ENCODE peak calls at places on chromosomes 12 and 14, in five cellular contexts. G, I, W, Z and H are unnamed samples.
A peak's percentile ranks its signal among the peaks of the same experiment; 100 is the strongest.

GRCh38 chr12:26150737-26151450 is 26.1 kb upstream of the BHLHE41 start:
- DNase-seq in G (no peak), W (no peak), Z (peak; percentile 44), I (no peak), H (no peak)

GRCh38 chr14:60363275-60363674 is 114.3 kb downstream of the PPM1A start:
- DNase-seq in G (no peak), Z (no peak), W (no peak), I (no peak), H (no peak)

GRCh38 chr12:90854136-90854689 is 100.8 kb downstream of the CCER1 start:
- DNase-seq in I (no peak), G (no peak), W (peak; percentile 72), Z (peak; percentile 51), H (peak; percentile 46)

GRCh38 chr12:120925740-120926563 is 21.8 kb upstream of the SPPL3 start:
- DNase-seq in W (no peak), Z (no peak), I (no peak), G (no peak), H (no peak)

GRCh38 chr12:1122803-1123202 is 131.8 kb downstream of the ERC1 start:
- DNase-seq in Z (no peak), I (peak; percentile 34), W (peak; percentile 22), G (no peak), H (no peak)

GRCh38 chr12:114166360-114166759 is 200.2 kb upstream of the RBM19 start:
- DNase-seq in G (no peak), I (no peak), W (peak; percentile 79), Z (no peak), H (peak; percentile 4)

GRCh38 chr12:47033081-47033480 is 46.3 kb upstream of the PCED1B start:
- DNase-seq in W (no peak), G (no peak), I (no peak), Z (no peak), H (no peak)

GRCh38 chr12:13505224-13505623 is 308.7 kb downstream of the EMP1 start:
- DNase-seq in G (no peak), W (no peak), Z (no peak), I (no peak), H (no peak)

GRCh38 chr12:114687802-114688201 is 3.8 kb upstream of the TBX3 start:
- DNase-seq in Z (no peak), I (no peak), W (no peak), G (no peak), H (no peak)

GRCh38 chr14:65792208-65792905 is 379.8 kb downstream of the FUT8 start:
- DNase-seq in I (no peak), G (no peak), W (no peak), Z (peak; percentile 24), H (no peak)